ENCODE peak calls at places on chromosomes 1 and 21, in six cellular contexts. M, S, J, W, I and G are unnamed samples.

GRCh38 chr1:234933475-234933874 is 195.2 kb downstream of the TOMM20 start:
- DNase-seq in I (no peak), J (no peak), W (peak; percentile 48), S (no peak), M (no peak), G (no peak)

GRCh38 chr1:181061891-181062777 is 26.4 kb upstream of the IER5 start:
- DNase-seq in S (no peak), J (no peak), W (peak; percentile 45), I (no peak), M (no peak), G (peak; percentile 60)

GRCh38 chr1:31502926-31503511 is 73.3 kb upstream of the TINAGL1 start:
- DNase-seq in S (no peak), W (no peak), J (no peak), I (no peak), M (no peak), G (no peak)

GRCh38 chr1:25428475-25429166 is 2.1 kb upstream of the MACO1 start:
- DNase-seq in I (no peak), S (no peak), M (no peak), W (no peak), J (no peak), G (no peak)

GRCh38 chr1:234474375-234474774 is 4.6 kb downstream of the TARBP1 start:
- DNase-seq in S (no peak), W (no peak), M (no peak), I (no peak), J (no peak), G (no peak)

GRCh38 chr21:14741237-14741636 is 195.1 kb upstream of the SAMSN1 start:
- DNase-seq in W (no peak), S (no peak), J (peak; percentile 4), I (no peak), M (no peak), G (no peak)

GRCh38 chr1:160267284-160267991 is 5.1 kb upstream of the DCAF8 start:
- DNase-seq in M (no peak), J (no peak), I (no peak), S (no peak), W (no peak), G (no peak)

GRCh38 chr21:43322311-43322710 is 104.6 kb downstream of the SIK1 start:
- DNase-seq in S (no peak), W (no peak), M (no peak), I (no peak), J (no peak), G (no peak)

GRCh38 chr1:189657131-189657530 is 820.5 kb downstream of the BRINP3 start:
- DNase-seq in M (no peak), W (no peak), I (no peak), S (no peak), J (no peak), G (no peak)

GRCh38 chr1:62954758-62955157 is 170.8 kb downstream of the ATG4C start:
- DNase-seq in J (no peak), S (no peak), W (no peak), M (no peak), I (no peak), G (no peak)

GRCh38 chr1:23027352-23027907 is 8.2 kb downstream of the KDM1A start:
- DNase-seq in W (no peak), I (no peak), M (no peak), J (no peak), S (no peak), G (no peak)

GRCh38 chr1:185973645-185974044 is 239.5 kb downstream of the HMCN1 start:
- DNase-seq in S (no peak), W (no peak), J (no peak), M (no peak), I (no peak), G (no peak)

GRCh38 chr1:44655609-44656008 is 18.7 kb downstream of the TMEM53 start:
- DNase-seq in I (no peak), M (no peak), S (peak; percentile 57), J (peak; percentile 59), W (no peak), G (no peak)

GRCh38 chr1:101309334-101310221 is 72.8 kb downstream of the S1PR1 start:
- DNase-seq in M (peak; percentile 28), J (peak; percentile 44), I (peak; percentile 75), W (no peak), S (peak; percentile 79), G (peak; percentile 80)

GRCh38 chr21:38879912-38880577 is 74.3 kb downstream of the ETS2 start:
- DNase-seq in I (no peak), M (no peak), S (no peak), W (no peak), J (no peak), G (no peak)

GRCh38 chr1:7372477-7373120 is 398.5 kb upstream of the VAMP3 start:
- DNase-seq in J (no peak), W (no peak), I (no peak), S (no peak), M (no peak), G (no peak)

GRCh38 chr1:1407101-1407956 is at the start of gene MRPL20:
- DNase-seq in S (peak; percentile 93), M (peak; percentile 94), I (peak; percentile 96), W (peak; percentile 98), J (peak; percentile 86), G (peak; percentile 92)